ENCODE peak calls at places on chromosomes 6 and 20, in ten cellular contexts. J, K, U, H, E, M, X, Q, W and L are unnamed samples.

GRCh38 chr6:123519191-123519510 is 117.6 kb downstream of the TRDN start:
- DNase-seq in J (no peak), K (no peak), U (no peak), H (no peak), E (no peak), M (no peak), X (no peak), Q (no peak), W (no peak), L (no peak)

GRCh38 chr6:143536866-143537691 is 25.6 kb upstream of the FUCA2 start:
- DNase-seq in J (peak; percentile 71), K (peak; percentile 38), U (peak; percentile 54), H (peak; percentile 69), E (peak; percentile 74), M (peak; percentile 74), X (peak; percentile 91), Q (peak; percentile 45), W (no peak), L (peak; percentile 44)

GRCh38 chr6:47665112-47665511 is 33.3 kb upstream of the ADGRF4 start:
- DNase-seq in J (no peak), K (no peak), U (no peak), H (no peak), E (no peak), M (no peak), X (no peak), Q (no peak), W (no peak), L (no peak)

GRCh38 chr6:40485795-40486194 is 101.4 kb downstream of the LRFN2 start:
- DNase-seq in J (no peak), K (no peak), U (no peak), H (no peak), E (no peak), M (no peak), X (no peak), Q (no peak), W (no peak), L (no peak)

GRCh38 chr6:55250400-55250799 is 76.1 kb downstream of the HCRTR2 start:
- DNase-seq in J (no peak), K (no peak), U (no peak), H (no peak), E (no peak), M (no peak), X (no peak), Q (no peak), W (no peak), L (peak; percentile 20)

GRCh38 chr20:1945134-1945618 is 48.7 kb downstream of the PDYN start:
- DNase-seq in J (no peak), K (peak; percentile 43), U (no peak), H (no peak), E (no peak), M (no peak), X (peak; percentile 93), Q (no peak), W (no peak), L (no peak)

GRCh38 chr6:47633141-47633540 is 65.2 kb upstream of the ADGRF4 start:
- DNase-seq in J (no peak), K (no peak), U (peak; percentile 21), H (peak; percentile 29), E (no peak), M (no peak), X (no peak), Q (no peak), W (no peak), L (no peak)

GRCh38 chr6:165881812-165882211 is 218.8 kb upstream of the PDE10A start:
- DNase-seq in J (no peak), K (no peak), U (no peak), H (no peak), E (no peak), M (no peak), X (no peak), Q (no peak), W (no peak), L (no peak)

GRCh38 chr6:105359419-105360366 is 43.2 kb downstream of the PREP start:
- DNase-seq in J (no peak), K (peak; percentile 82), U (peak; percentile 56), H (peak; percentile 43), E (no peak), M (no peak), X (no peak), Q (peak; percentile 85), W (peak; percentile 81), L (no peak)

GRCh38 chr6:8174571-8174970 is 72.2 kb upstream of the EEF1E1 start:
- DNase-seq in J (no peak), K (no peak), U (no peak), H (no peak), E (no peak), M (no peak), X (no peak), Q (no peak), W (no peak), L (no peak)

GRCh38 chr6:79048611-79049010 is 29.4 kb downstream of the PHIP start:
- DNase-seq in J (no peak), K (no peak), U (peak; percentile 45), H (peak; percentile 17), E (peak; percentile 28), M (peak; percentile 26), X (no peak), Q (peak; percentile 48), W (no peak), L (peak; percentile 5)

GRCh38 chr6:307065-307814 is 15.0 kb downstream of the DUSP22 start:
- DNase-seq in J (no peak), K (no peak), U (no peak), H (no peak), E (no peak), M (no peak), X (peak; percentile 93), Q (no peak), W (no peak), L (no peak)